ENCODE peak calls at places on chromosome 15, in seven cellular contexts. X is effector CD4-positive, alpha-beta T cell; F is Kasumi-1; H is spleen; R is CD4-positive, alpha-beta T cell; M is hippocampal formation; S is kidney. V is an unnamed sample.

GRCh38 chr15:99966815-99967214 is 233.6 kb upstream of the LYSMD4 start:
- DNase-seq in X (no peak), F (no peak), H (no peak), R (no peak), M (no peak), S (no peak), V (no peak)

GRCh38 chr15:59812185-59812870 is 123.2 kb upstream of the BNIP2 start:
- DNase-seq in X (no peak), F (no peak), H (no peak), R (no peak), M (no peak), S (no peak), V (no peak)

GRCh38 chr15:74461847-74462511 is 1.0 kb upstream of the UBL7 start:
- DNase-seq in X (no peak), F (no peak), H (no peak), R (no peak), M (no peak), S (no peak), V (no peak)

GRCh38 chr15:49558924-49559323 is 61.7 kb downstream of the FAM227B start:
- DNase-seq in X (no peak), F (peak; percentile 68), H (no peak), R (no peak), M (no peak), S (no peak), V (no peak)

GRCh38 chr15:68578960-68579935 is at the start of gene CORO2B:
- DNase-seq in X (no peak), F (peak; percentile 5), H (no peak), R (no peak), M (peak; percentile 31), S (peak; percentile 83), V (peak; percentile 50)

GRCh38 chr15:43376017-43376705 is 5.3 kb downstream of the TUBGCP4 start:
- DNase-seq in X (peak; percentile 10), F (peak; percentile 9), H (no peak), R (peak; percentile 26), M (no peak), S (no peak), V (no peak)

GRCh38 chr15:30882861-30883433 is 20.8 kb upstream of the FAN1 start:
- DNase-seq in X (no peak), F (no peak), H (no peak), R (peak; percentile 16), M (no peak), S (no peak), V (no peak)

GRCh38 chr15:58551084-58551763 is 119.4 kb downstream of the LIPC start:
- DNase-seq in X (no peak), F (no peak), H (no peak), R (no peak), M (no peak), S (no peak), V (no peak)

GRCh38 chr15:35047528-35047927 is 37.6 kb downstream of the NANOGP8 start:
- DNase-seq in X (no peak), F (no peak), H (no peak), R (no peak), M (no peak), S (no peak), V (no peak)

GRCh38 chr15:98111806-98112205 is 151.3 kb downstream of the ARRDC4 start:
- DNase-seq in X (no peak), F (no peak), H (no peak), R (no peak), M (no peak), S (no peak), V (no peak)

GRCh38 chr15:98503970-98504369 is 144.4 kb upstream of the IGF1R start:
- DNase-seq in X (no peak), F (peak; percentile 99), H (no peak), R (no peak), M (no peak), S (no peak), V (no peak)

GRCh38 chr15:67101981-67102929 is 36.9 kb downstream of the SMAD3 start:
- DNase-seq in X (no peak), F (peak; percentile 13), H (peak; percentile 34), R (no peak), M (no peak), S (no peak), V (no peak)

GRCh38 chr15:88042047-88042446 is 214.5 kb downstream of the NTRK3 start:
- DNase-seq in X (no peak), F (no peak), H (no peak), R (no peak), M (no peak), S (no peak), V (no peak)

GRCh38 chr15:70376031-70376928 is 278.6 kb upstream of the TLE3 start:
- DNase-seq in X (no peak), F (no peak), H (peak; percentile 57), R (no peak), M (peak; percentile 20), S (no peak), V (no peak)

GRCh38 chr15:33737687-33738606 is 230.3 kb upstream of the CHRM5 start:
- DNase-seq in X (no peak), F (no peak), H (no peak), R (peak; percentile 22), M (no peak), S (no peak), V (peak; percentile 8)

GRCh38 chr15:44101944-44102343 is 93.1 kb downstream of the FRMD5 start:
- DNase-seq in X (no peak), F (no peak), H (no peak), R (no peak), M (no peak), S (no peak), V (no peak)

GRCh38 chr15:100495861-100496260 is 32.9 kb downstream of the CERS3 start:
- DNase-seq in X (no peak), F (no peak), H (no peak), R (no peak), M (no peak), S (no peak), V (no peak)

GRCh38 chr15:56871180-56871579 is 47.3 kb upstream of the TCF12 start:
- DNase-seq in X (no peak), F (no peak), H (no peak), R (no peak), M (no peak), S (no peak), V (no peak)